ENCODE peak calls at places on chromosomes 16 and 17, in nine cellular contexts. Q, J, C, H, L, T, U, K and M are unnamed samples.
A peak's percentile ranks its signal among the peaks of the same experiment; 100 is the strongest.

GRCh38 chr17:61366076-61366714 is 33.4 kb upstream of the TBX2 start:
- DNase-seq in J (no peak), L (no peak), C (no peak), K (no peak), H (no peak), T (no peak), Q (no peak), U (no peak), M (no peak)

GRCh38 chr16:85563515-85564276 is 49.4 kb upstream of the GSE1 start:
- DNase-seq in H (no peak), K (no peak), U (no peak), Q (no peak), T (no peak), J (no peak), C (no peak), L (peak; percentile 89), M (no peak)

GRCh38 chr17:72416054-72416691 is 295.4 kb downstream of the SOX9 start:
- DNase-seq in T (no peak), H (no peak), J (peak; percentile 41), L (no peak), K (peak; percentile 67), C (no peak), U (no peak), Q (no peak), M (peak; percentile 65)

GRCh38 chr16:83481589-83481988 is 326.2 kb upstream of the HSBP1 start:
- DNase-seq in T (no peak), L (no peak), Q (no peak), H (no peak), C (no peak), K (no peak), U (no peak), J (no peak), M (no peak)

GRCh38 chr16:38941-39892 is 14.2 kb downstream of the POLR3K start:
- DNase-seq in H (peak; percentile 81), J (no peak), C (no peak), T (no peak), K (peak; percentile 48), U (peak; percentile 68), Q (no peak), L (peak; percentile 18), M (no peak)

GRCh38 chr16:30526137-30526822 is at the start of gene ZNF768:
- DNase-seq in J (peak; percentile 87), L (peak; percentile 70), K (peak; percentile 97), U (peak; percentile 35), T (peak; percentile 33), Q (no peak), H (peak; percentile 38), C (no peak), M (no peak)

GRCh38 chr17:65514082-65514481 is 47.4 kb downstream of the AXIN2 start:
- DNase-seq in H (no peak), C (no peak), L (no peak), U (peak; percentile 54), K (no peak), T (no peak), J (no peak), Q (no peak), M (no peak)

GRCh38 chr17:76353004-76353598 is 615 bp downstream of the PRPSAP1 start:
- DNase-seq in Q (no peak), C (no peak), H (peak; percentile 20), L (peak; percentile 35), J (peak; percentile 63), K (peak; percentile 93), T (peak; percentile 9), U (peak; percentile 37), M (no peak)

GRCh38 chr17:80836658-80836965 is 155.0 kb upstream of the CHMP6 start:
- DNase-seq in C (no peak), Q (no peak), T (no peak), J (no peak), L (no peak), U (no peak), H (no peak), K (no peak), M (no peak)

GRCh38 chr16:66741131-66741900 is 10.1 kb downstream of the DYNC1LI2 start:
- DNase-seq in K (no peak), L (peak; percentile 91), J (no peak), H (no peak), U (no peak), C (peak; percentile 82), Q (peak; percentile 92), T (no peak), M (peak; percentile 75)

GRCh38 chr16:14303654-14304394 is 232.7 kb downstream of the MRTFB start:
- DNase-seq in Q (no peak), K (peak; percentile 71), H (no peak), J (peak; percentile 47), U (no peak), T (no peak), C (no peak), L (no peak), M (no peak)

GRCh38 chr17:57256708-57257112 is 387 bp downstream of the MSI2 start:
- DNase-seq in J (peak; percentile 52), C (no peak), Q (no peak), H (no peak), K (no peak), T (peak; percentile 27), L (no peak), U (peak; percentile 58), M (no peak)

GRCh38 chr16:9300252-9300651 is 208.8 kb downstream of the HAPSTR1 start:
- DNase-seq in C (no peak), H (no peak), L (no peak), Q (no peak), T (no peak), K (no peak), J (no peak), U (no peak), M (no peak)